ENCODE peak calls at places on chromosomes 4 and X, in eight cellular contexts. One of them, this sample, is unnamed.

GRCh38 chr4:47474799-47475198 is 10.3 kb upstream of the ATP10D start:
- DNase-seq in activated gamma-delta T cell treated with Interleukin-2 at 50 U/mL for 16 hours: no peak
- DNase-seq in tibial artery: no peak
- DNase-seq in T-helper 2 cell: no peak
- DNase-seq in esophagus squamous epithelium: no peak
- DNase-seq in activated CD4-positive, alpha-beta memory T cell treated with anti-CD3 and anti-CD28 coated beads, Interleukin-2, amount 10 ng/mL, durations not matched to agents 7 days and 5 days: no peak
- DNase-seq in ecto neural progenitor cell: no peak
- DNase-seq in naive thymus-derived CD4-positive, alpha-beta T cell: no peak
- DNase-seq in this sample: no peak

GRCh38 chr4:39502034-39502658 is 25.1 kb downstream of the UGDH start:
- DNase-seq in naive thymus-derived CD4-positive, alpha-beta T cell: no peak
- DNase-seq in tibial artery: no peak
- DNase-seq in activated CD4-positive, alpha-beta memory T cell treated with anti-CD3 and anti-CD28 coated beads, Interleukin-2, amount 10 ng/mL, durations not matched to agents 7 days and 5 days: no peak
- DNase-seq in ecto neural progenitor cell: no peak
- DNase-seq in T-helper 2 cell: no peak
- DNase-seq in esophagus squamous epithelium: no peak
- DNase-seq in activated gamma-delta T cell treated with Interleukin-2 at 50 U/mL for 16 hours: no peak
- DNase-seq in this sample: peak

GRCh38 chr4:76235915-76236314 is 15.6 kb upstream of the FAM47E start:
- DNase-seq in activated CD4-positive, alpha-beta memory T cell treated with anti-CD3 and anti-CD28 coated beads, Interleukin-2, amount 10 ng/mL, durations not matched to agents 7 days and 5 days: no peak
- DNase-seq in activated gamma-delta T cell treated with Interleukin-2 at 50 U/mL for 16 hours: no peak
- DNase-seq in esophagus squamous epithelium: no peak
- DNase-seq in naive thymus-derived CD4-positive, alpha-beta T cell: no peak
- DNase-seq in tibial artery: no peak
- DNase-seq in T-helper 2 cell: no peak
- DNase-seq in ecto neural progenitor cell: no peak
- DNase-seq in this sample: peak

GRCh38 chr4:177079327-177079726 is 230.3 kb upstream of the NEIL3 start:
- DNase-seq in esophagus squamous epithelium: no peak
- DNase-seq in naive thymus-derived CD4-positive, alpha-beta T cell: no peak
- DNase-seq in ecto neural progenitor cell: no peak
- DNase-seq in T-helper 2 cell: no peak
- DNase-seq in tibial artery: no peak
- DNase-seq in activated gamma-delta T cell treated with Interleukin-2 at 50 U/mL for 16 hours: no peak
- DNase-seq in activated CD4-positive, alpha-beta memory T cell treated with anti-CD3 and anti-CD28 coated beads, Interleukin-2, amount 10 ng/mL, durations not matched to agents 7 days and 5 days: no peak
- DNase-seq in this sample: no peak

GRCh38 chr4:156815717-156816319 is 155.8 kb downstream of the PDGFC start:
- DNase-seq in activated gamma-delta T cell treated with Interleukin-2 at 50 U/mL for 16 hours: no peak
- DNase-seq in ecto neural progenitor cell: no peak
- DNase-seq in T-helper 2 cell: no peak
- DNase-seq in tibial artery: no peak
- DNase-seq in esophagus squamous epithelium: no peak
- DNase-seq in naive thymus-derived CD4-positive, alpha-beta T cell: no peak
- DNase-seq in activated CD4-positive, alpha-beta memory T cell treated with anti-CD3 and anti-CD28 coated beads, Interleukin-2, amount 10 ng/mL, durations not matched to agents 7 days and 5 days: no peak
- DNase-seq in this sample: no peak

GRCh38 chr4:122224348-122224747 is 72.2 kb downstream of the BLTP1 start:
- DNase-seq in tibial artery: no peak
- DNase-seq in ecto neural progenitor cell: no peak
- DNase-seq in T-helper 2 cell: no peak
- DNase-seq in esophagus squamous epithelium: no peak
- DNase-seq in activated CD4-positive, alpha-beta memory T cell treated with anti-CD3 and anti-CD28 coated beads, Interleukin-2, amount 10 ng/mL, durations not matched to agents 7 days and 5 days: peak
- DNase-seq in activated gamma-delta T cell treated with Interleukin-2 at 50 U/mL for 16 hours: no peak
- DNase-seq in naive thymus-derived CD4-positive, alpha-beta T cell: no peak
- DNase-seq in this sample: peak

GRCh38 chr4:126386512-126386911 is 1071.8 kb downstream of the FAT4 start:
- DNase-seq in activated gamma-delta T cell treated with Interleukin-2 at 50 U/mL for 16 hours: no peak
- DNase-seq in ecto neural progenitor cell: no peak
- DNase-seq in tibial artery: no peak
- DNase-seq in naive thymus-derived CD4-positive, alpha-beta T cell: no peak
- DNase-seq in T-helper 2 cell: no peak
- DNase-seq in activated CD4-positive, alpha-beta memory T cell treated with anti-CD3 and anti-CD28 coated beads, Interleukin-2, amount 10 ng/mL, durations not matched to agents 7 days and 5 days: no peak
- DNase-seq in esophagus squamous epithelium: no peak
- DNase-seq in this sample: no peak

GRCh38 chrX:111719426-111720210 is 38.6 kb downstream of the ALG13 start:
- DNase-seq in ecto neural progenitor cell: no peak
- DNase-seq in activated CD4-positive, alpha-beta memory T cell treated with anti-CD3 and anti-CD28 coated beads, Interleukin-2, amount 10 ng/mL, durations not matched to agents 7 days and 5 days: no peak
- DNase-seq in T-helper 2 cell: no peak
- DNase-seq in naive thymus-derived CD4-positive, alpha-beta T cell: no peak
- DNase-seq in esophagus squamous epithelium: no peak
- DNase-seq in tibial artery: no peak
- DNase-seq in activated gamma-delta T cell treated with Interleukin-2 at 50 U/mL for 16 hours: no peak
- DNase-seq in this sample: peak

GRCh38 chr4:2172161-2172560 is 69.8 kb downstream of the HAUS3 start:
- DNase-seq in esophagus squamous epithelium: no peak
- DNase-seq in ecto neural progenitor cell: no peak
- DNase-seq in activated gamma-delta T cell treated with Interleukin-2 at 50 U/mL for 16 hours: no peak
- DNase-seq in T-helper 2 cell: no peak
- DNase-seq in activated CD4-positive, alpha-beta memory T cell treated with anti-CD3 and anti-CD28 coated beads, Interleukin-2, amount 10 ng/mL, durations not matched to agents 7 days and 5 days: peak
- DNase-seq in naive thymus-derived CD4-positive, alpha-beta T cell: peak
- DNase-seq in tibial artery: no peak
- DNase-seq in this sample: no peak

GRCh38 chr4:21411086-21411485 is 537.5 kb downstream of the KCNIP4 start:
- DNase-seq in esophagus squamous epithelium: no peak
- DNase-seq in activated gamma-delta T cell treated with Interleukin-2 at 50 U/mL for 16 hours: no peak
- DNase-seq in activated CD4-positive, alpha-beta memory T cell treated with anti-CD3 and anti-CD28 coated beads, Interleukin-2, amount 10 ng/mL, durations not matched to agents 7 days and 5 days: no peak
- DNase-seq in naive thymus-derived CD4-positive, alpha-beta T cell: no peak
- DNase-seq in ecto neural progenitor cell: no peak
- DNase-seq in T-helper 2 cell: no peak
- DNase-seq in tibial artery: no peak
- DNase-seq in this sample: no peak

This sample was measured in trophoblast cell.